ENCODE peak calls at places on chromosomes 3 and 15, in nine cellular contexts. One of them, this sample, is unnamed.

GRCh38 chr3:58560771-58561311 is 16.4 kb downstream of the FAM107A start:
- DNase-seq in colonic mucosa: no peak
- DNase-seq in A549: peak; percentile 67
- DNase-seq in right atrium auricular region: peak; percentile 59
- DNase-seq in suprapubic skin: no peak
- DNase-seq in cardiac muscle cell: peak; percentile 96
- DNase-seq in fibroblast of lung: peak; percentile 97
- DNase-seq in ovary: no peak
- DNase-seq in foreskin keratinocyte: peak; percentile 95
- DNase-seq in this sample: no peak

GRCh38 chr3:96370637-96371036 is 443.8 kb upstream of the EPHA6 start:
- DNase-seq in right atrium auricular region: no peak
- DNase-seq in foreskin keratinocyte: peak; percentile 20
- DNase-seq in cardiac muscle cell: no peak
- DNase-seq in ovary: no peak
- DNase-seq in colonic mucosa: no peak
- DNase-seq in fibroblast of lung: no peak
- DNase-seq in suprapubic skin: no peak
- DNase-seq in A549: no peak
- DNase-seq in this sample: no peak

GRCh38 chr3:94360982-94361381 is 298.1 kb downstream of the NSUN3 start:
- DNase-seq in ovary: peak; percentile 27
- DNase-seq in cardiac muscle cell: peak; percentile 10
- DNase-seq in A549: no peak
- DNase-seq in fibroblast of lung: peak; percentile 51
- DNase-seq in foreskin keratinocyte: peak; percentile 13
- DNase-seq in suprapubic skin: no peak
- DNase-seq in right atrium auricular region: no peak
- DNase-seq in colonic mucosa: peak; percentile 49
- DNase-seq in this sample: peak; percentile 8

GRCh38 chr3:95343228-95343627 is 1280.4 kb downstream of the NSUN3 start:
- DNase-seq in cardiac muscle cell: no peak
- DNase-seq in A549: no peak
- DNase-seq in ovary: no peak
- DNase-seq in colonic mucosa: peak; percentile 65
- DNase-seq in foreskin keratinocyte: no peak
- DNase-seq in fibroblast of lung: no peak
- DNase-seq in right atrium auricular region: no peak
- DNase-seq in suprapubic skin: no peak
- DNase-seq in this sample: no peak

GRCh38 chr3:25725810-25726209 is 57.4 kb downstream of the NGLY1 start:
- DNase-seq in fibroblast of lung: peak; percentile 20
- DNase-seq in foreskin keratinocyte: no peak
- DNase-seq in right atrium auricular region: no peak
- DNase-seq in ovary: no peak
- DNase-seq in A549: no peak
- DNase-seq in cardiac muscle cell: peak; percentile 1
- DNase-seq in suprapubic skin: no peak
- DNase-seq in colonic mucosa: no peak
- DNase-seq in this sample: no peak

GRCh38 chr3:192915306-192915705 is 2.4 kb downstream of the MB21D2 start:
- DNase-seq in suprapubic skin: no peak
- DNase-seq in cardiac muscle cell: peak; percentile 68
- DNase-seq in ovary: no peak
- DNase-seq in fibroblast of lung: peak; percentile 64
- DNase-seq in right atrium auricular region: no peak
- DNase-seq in colonic mucosa: no peak
- DNase-seq in A549: peak; percentile 61
- DNase-seq in foreskin keratinocyte: peak; percentile 44
- DNase-seq in this sample: no peak

GRCh38 chr3:87025636-87026035 is 34.7 kb upstream of the VGLL3 start:
- DNase-seq in suprapubic skin: no peak
- DNase-seq in ovary: no peak
- DNase-seq in fibroblast of lung: no peak
- DNase-seq in right atrium auricular region: no peak
- DNase-seq in colonic mucosa: no peak
- DNase-seq in cardiac muscle cell: peak; percentile 14
- DNase-seq in A549: no peak
- DNase-seq in foreskin keratinocyte: no peak
- DNase-seq in this sample: no peak

GRCh38 chr3:44067431-44067830 is 174.3 kb upstream of the TOPAZ1 start:
- DNase-seq in fibroblast of lung: no peak
- DNase-seq in colonic mucosa: no peak
- DNase-seq in suprapubic skin: no peak
- DNase-seq in right atrium auricular region: no peak
- DNase-seq in foreskin keratinocyte: no peak
- DNase-seq in A549: no peak
- DNase-seq in ovary: no peak
- DNase-seq in cardiac muscle cell: no peak
- DNase-seq in this sample: no peak

GRCh38 chr3:12897537-12898289 is 56.3 kb upstream of the RPL32 start:
- DNase-seq in cardiac muscle cell: no peak
- DNase-seq in A549: no peak
- DNase-seq in foreskin keratinocyte: peak; percentile 78
- DNase-seq in fibroblast of lung: no peak
- DNase-seq in right atrium auricular region: no peak
- DNase-seq in suprapubic skin: no peak
- DNase-seq in colonic mucosa: no peak
- DNase-seq in ovary: no peak
- DNase-seq in this sample: no peak

GRCh38 chr3:23108651-23109050 is 94.5 kb upstream of the UBE2E2 start:
- DNase-seq in cardiac muscle cell: no peak
- DNase-seq in colonic mucosa: no peak
- DNase-seq in ovary: no peak
- DNase-seq in right atrium auricular region: no peak
- DNase-seq in suprapubic skin: no peak
- DNase-seq in fibroblast of lung: no peak
- DNase-seq in foreskin keratinocyte: no peak
- DNase-seq in A549: no peak
- DNase-seq in this sample: no peak

GRCh38 chr15:85730001-85730820 is 64.5 kb downstream of the KLHL25 start:
- DNase-seq in ovary: no peak
- DNase-seq in A549: peak; percentile 74
- DNase-seq in colonic mucosa: peak; percentile 70
- DNase-seq in suprapubic skin: no peak
- DNase-seq in cardiac muscle cell: peak; percentile 81
- DNase-seq in right atrium auricular region: no peak
- DNase-seq in fibroblast of lung: peak; percentile 51
- DNase-seq in foreskin keratinocyte: peak; percentile 33
- DNase-seq in this sample: no peak

GRCh38 chr3:4322635-4323034 is 19.5 kb downstream of the SETMAR start:
- DNase-seq in A549: peak; percentile 23
- DNase-seq in cardiac muscle cell: peak; percentile 97
- DNase-seq in fibroblast of lung: peak; percentile 28
- DNase-seq in foreskin keratinocyte: peak; percentile 53
- DNase-seq in suprapubic skin: no peak
- DNase-seq in colonic mucosa: no peak
- DNase-seq in right atrium auricular region: no peak
- DNase-seq in ovary: no peak
- DNase-seq in this sample: no peak

DNA sequence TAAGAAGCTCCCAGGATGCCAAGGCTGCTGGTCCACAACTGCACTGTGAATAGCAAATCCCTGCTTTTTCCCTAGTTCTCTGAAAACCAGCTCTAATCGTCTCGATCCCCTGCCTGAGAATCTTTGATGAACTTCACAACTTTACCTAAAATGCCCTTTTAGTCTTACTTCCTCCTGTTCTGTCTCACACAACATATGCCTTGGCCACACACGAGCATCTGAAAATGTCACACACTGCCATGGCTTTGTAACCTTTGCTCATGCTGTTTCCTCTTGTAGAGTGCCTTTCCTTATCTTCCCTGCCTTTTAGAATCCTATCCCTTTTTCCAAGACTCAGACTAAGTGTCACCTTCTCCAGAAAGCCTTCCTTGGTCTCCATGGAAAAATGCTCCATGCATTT is 71.4 kb upstream of the HACD2 start:
- DNase-seq in right atrium auricular region: no peak
- DNase-seq in foreskin keratinocyte: no peak
- DNase-seq in A549: no peak
- DNase-seq in cardiac muscle cell: no peak
- DNase-seq in fibroblast of lung: no peak
- DNase-seq in suprapubic skin: no peak
- DNase-seq in colonic mucosa: no peak
- DNase-seq in ovary: no peak
- DNase-seq in this sample: no peak
- H3K4me1 ChIP-seq in right atrium auricular region: peaks cover 65% of the 10 kb centered on the region
- H3K4me1 ChIP-seq in foreskin keratinocyte: no peaks in the 10 kb centered on the region
- H3K4me1 ChIP-seq in A549: peaks cover 15% of the 10 kb centered on the region
- H3K4me1 ChIP-seq in cardiac muscle cell: peaks cover 10% of the 10 kb centered on the region
- H3K4me1 ChIP-seq in fibroblast of lung: peaks cover 38% of the 10 kb centered on the region
- H3K4me1 ChIP-seq in suprapubic skin: peaks cover 54% of the 10 kb centered on the region
- H3K4me1 ChIP-seq in colonic mucosa: peaks cover 14% of the 10 kb centered on the region
- H3K4me1 ChIP-seq in ovary: peaks cover 29% of the 10 kb centered on the region
- H3K4me1 ChIP-seq in this sample: peaks cover 8% of the 10 kb centered on the region

GRCh38 chr15:73364070-73364469 is 4.7 kb downstream of the HCN4 start:
- DNase-seq in fibroblast of lung: no peak
- DNase-seq in colonic mucosa: no peak
- DNase-seq in cardiac muscle cell: no peak
- DNase-seq in A549: no peak
- DNase-seq in right atrium auricular region: no peak
- DNase-seq in suprapubic skin: no peak
- DNase-seq in ovary: no peak
- DNase-seq in foreskin keratinocyte: no peak
- DNase-seq in this sample: no peak
- TF ChIP-seq CTCF in fibroblast of lung: no peak
- TF ChIP-seq CTCF in colonic mucosa: no peak
- TF ChIP-seq CTCF in cardiac muscle cell: no peak
- TF ChIP-seq CTCF in A549: no peak
- TF ChIP-seq CTCF in right atrium auricular region: no peak
- TF ChIP-seq CTCF in suprapubic skin: no peak
- TF ChIP-seq CTCF in ovary: no peak
- TF ChIP-seq CTCF in foreskin keratinocyte: no peak
- TF ChIP-seq CTCF in this sample: no peak

DNA sequence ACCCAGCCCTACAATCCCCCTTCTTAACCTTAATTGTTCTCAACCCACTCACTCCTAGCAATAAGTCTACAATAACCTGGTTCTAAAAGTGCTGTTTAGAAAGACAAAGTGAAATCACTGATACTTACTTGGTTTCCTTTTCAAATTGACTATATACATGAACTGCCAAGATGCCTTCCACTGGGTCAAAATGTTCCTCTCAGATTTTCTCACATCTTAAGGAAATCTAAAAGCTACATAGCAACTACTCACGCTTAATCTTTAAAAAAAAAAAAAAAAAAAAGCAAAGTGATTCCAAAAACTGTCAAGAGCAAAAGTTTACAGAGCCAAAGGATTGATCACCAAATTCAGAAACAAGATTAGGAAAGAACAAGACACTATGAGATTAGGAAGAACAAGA is 68.7 kb upstream of the MAP4 start:
- DNase-seq in ovary: no peak
- DNase-seq in A549: no peak
- DNase-seq in cardiac muscle cell: no peak
- DNase-seq in colonic mucosa: no peak
- DNase-seq in foreskin keratinocyte: no peak
- DNase-seq in right atrium auricular region: no peak
- DNase-seq in suprapubic skin: no peak
- DNase-seq in fibroblast of lung: no peak
- DNase-seq in this sample: no peak
- H3K4me1 ChIP-seq in ovary: peaks cover 3% of the 10 kb centered on the region
- H3K4me1 ChIP-seq in A549: peaks cover 55% of the 10 kb centered on the region
- H3K4me1 ChIP-seq in cardiac muscle cell: no peaks in the 10 kb centered on the region
- H3K4me1 ChIP-seq in colonic mucosa: no peaks in the 10 kb centered on the region
- H3K4me1 ChIP-seq in foreskin keratinocyte: peaks cover 18% of the 10 kb centered on the region
- H3K4me1 ChIP-seq in right atrium auricular region: peaks cover 61% of the 10 kb centered on the region
- H3K4me1 ChIP-seq in suprapubic skin: peaks cover 37% of the 10 kb centered on the region
- H3K4me1 ChIP-seq in fibroblast of lung: peaks cover 16% of the 10 kb centered on the region
- H3K4me1 ChIP-seq in this sample: peaks cover 17% of the 10 kb centered on the region

DNA sequence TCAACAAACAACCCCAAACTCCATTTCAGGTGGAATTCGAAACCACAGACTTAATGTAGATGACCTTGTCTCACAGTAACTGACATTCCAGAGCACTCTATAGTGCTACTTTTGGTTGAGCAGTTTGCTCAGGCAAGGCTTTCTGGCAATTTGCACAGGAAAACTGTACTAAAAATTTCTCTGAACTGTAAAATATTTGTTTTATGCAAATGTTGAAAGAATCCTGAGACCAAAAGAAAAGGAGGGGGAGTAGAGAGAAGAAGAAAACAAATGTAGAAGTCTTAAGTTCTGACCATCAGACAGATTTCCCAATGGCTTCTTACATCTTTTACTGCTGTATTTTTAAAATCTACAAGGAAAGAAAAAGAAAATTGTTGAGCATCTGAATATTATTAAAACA is 53.5 kb downstream of the DTWD1 start:
- DNase-seq in right atrium auricular region: no peak
- DNase-seq in colonic mucosa: no peak
- DNase-seq in suprapubic skin: no peak
- DNase-seq in fibroblast of lung: peak; percentile 31
- DNase-seq in ovary: no peak
- DNase-seq in cardiac muscle cell: no peak
- DNase-seq in A549: no peak
- DNase-seq in foreskin keratinocyte: no peak
- DNase-seq in this sample: no peak
- TF ChIP-seq CTCF in right atrium auricular region: no peak
- TF ChIP-seq CTCF in colonic mucosa: no peak
- TF ChIP-seq CTCF in suprapubic skin: no peak
- TF ChIP-seq CTCF in fibroblast of lung: no peak
- TF ChIP-seq CTCF in ovary: no peak
- TF ChIP-seq CTCF in cardiac muscle cell: no peak
- TF ChIP-seq CTCF in A549: no peak
- TF ChIP-seq CTCF in foreskin keratinocyte: no peak
- TF ChIP-seq CTCF in this sample: no peak

GRCh38 chr3:160810360-160810759 is 54.3 kb downstream of the PPM1L start:
- DNase-seq in suprapubic skin: no peak
- DNase-seq in foreskin keratinocyte: no peak
- DNase-seq in cardiac muscle cell: no peak
- DNase-seq in A549: no peak
- DNase-seq in right atrium auricular region: no peak
- DNase-seq in fibroblast of lung: peak; percentile 35
- DNase-seq in colonic mucosa: no peak
- DNase-seq in ovary: no peak
- DNase-seq in this sample: no peak
- H3K4me1 ChIP-seq in suprapubic skin: peaks cover 36% of the 10 kb centered on the region
- H3K4me1 ChIP-seq in foreskin keratinocyte: no peaks in the 10 kb centered on the region
- H3K4me1 ChIP-seq in cardiac muscle cell: no peaks in the 10 kb centered on the region
- H3K4me1 ChIP-seq in A549: no peaks in the 10 kb centered on the region
- H3K4me1 ChIP-seq in right atrium auricular region: peaks cover 47% of the 10 kb centered on the region
- H3K4me1 ChIP-seq in fibroblast of lung: no peaks in the 10 kb centered on the region
- H3K4me1 ChIP-seq in colonic mucosa: no peaks in the 10 kb centered on the region
- H3K4me1 ChIP-seq in ovary: peaks cover 3% of the 10 kb centered on the region
- H3K4me1 ChIP-seq in this sample: no peaks in the 10 kb centered on the region

This sample was measured in pancreas.